ENCODE peak calls at places on chromosomes 5 and 9, in five cellular contexts. Q, E, R, P and N are unnamed samples.

GRCh38 chr9:3662671-3663070 is 136.9 kb upstream of the RFX3 start:
- DNase-seq in Q (peak), E (no peak), R (no peak), P (no peak), N (no peak)

GRCh38 chr5:98768160-98769005 is 5.1 kb upstream of the RGMB start:
- DNase-seq in Q (peak), E (peak), R (peak), P (peak), N (no peak)

GRCh38 chr9:16182784-16183183 is 629.9 kb downstream of the CCDC171 start:
- DNase-seq in Q (no peak), E (no peak), R (no peak), P (no peak), N (no peak)

GRCh38 chr5:126846756-126847155 is 69.8 kb downstream of the LMNB1 start:
- DNase-seq in Q (peak), E (peak), R (no peak), P (no peak), N (no peak)

GRCh38 chr5:100796851-100797250 is 106.2 kb downstream of the ST8SIA4 start:
- DNase-seq in Q (no peak), E (no peak), R (no peak), P (no peak), N (no peak)

GRCh38 chr5:102778478-102778877 is 23.4 kb downstream of the PAM start:
- DNase-seq in Q (peak), E (no peak), R (no peak), P (no peak), N (no peak)

GRCh38 chr5:179124329-179124852 is 64.2 kb downstream of the ZNF354C start:
- DNase-seq in Q (no peak), E (no peak), R (no peak), P (no peak), N (no peak)

GRCh38 chr9:112218908-112219307 is 43.8 kb upstream of the SUSD1 start:
- DNase-seq in Q (no peak), E (no peak), R (no peak), P (no peak), N (no peak)

GRCh38 chr5:59596586-59597348 is 296.8 kb downstream of the PDE4D start:
- DNase-seq in Q (peak), E (no peak), R (no peak), P (no peak), N (no peak)

GRCh38 chr9:108854641-108855528 is 901 bp downstream of the ACTL7B start:
- DNase-seq in Q (no peak), E (no peak), R (no peak), P (peak), N (no peak)

GRCh38 chr5:62964428-62964827 is 385.8 kb downstream of the LRRC70 start:
- DNase-seq in Q (no peak), E (no peak), R (no peak), P (no peak), N (no peak)

GRCh38 chr9:91302831-91303230 is 58.9 kb downstream of the AUH start:
- DNase-seq in Q (peak), E (no peak), R (no peak), P (no peak), N (no peak)